ENCODE peak calls at places on chromosomes 7 and 10, in nine cellular contexts. E is A549, F is body of pancreas, A is esophagus squamous epithelium, Y is prostate gland, C is adrenal gland, D is H1, J is breast epithelium, K is transverse colon. O is an unnamed sample.

GRCh38 chr7:7099584-7100014 is 82.7 kb upstream of the C1GALT1 start:
- DNase-seq in E (peak), K (peak), F (peak), J (peak), A (no peak), D (peak), C (peak), Y (peak), O (peak)

GRCh38 chr10:81570878-81571794 is 303.9 kb upstream of the NRG3 start:
- DNase-seq in E (no peak), C (no peak), F (no peak), J (no peak), Y (no peak), K (no peak), D (no peak), A (no peak), O (no peak)

GRCh38 chr7:33906697-33907096 is 1.4 kb downstream of the BMPER start:
- DNase-seq in A (no peak), E (no peak), J (no peak), F (no peak), D (no peak), C (no peak), Y (no peak), K (no peak), O (no peak)

GRCh38 chr10:125850766-125851731 is 27.7 kb downstream of the BCCIP start:
- DNase-seq in E (no peak), Y (no peak), C (no peak), F (no peak), A (no peak), D (no peak), K (no peak), J (no peak), O (no peak)

GRCh38 chr7:21580073-21580521 is 37.3 kb downstream of the DNAH11 start:
- DNase-seq in A (no peak), J (no peak), K (no peak), Y (peak), F (peak), D (no peak), E (no peak), C (no peak), O (no peak)

GRCh38 chr7:123929620-123930019 is 4.6 kb downstream of the SPAM1 start:
- DNase-seq in J (no peak), F (no peak), A (no peak), D (no peak), Y (no peak), C (no peak), K (no peak), E (no peak), O (no peak)

GRCh38 chr7:81499262-81500116 is 270.4 kb downstream of the HGF start:
- DNase-seq in E (peak), Y (peak), K (no peak), F (peak), A (no peak), J (no peak), D (no peak), C (peak), O (peak)

GRCh38 chr7:55570218-55570873 is 2.0 kb downstream of the VOPP1 start:
- DNase-seq in D (no peak), A (no peak), C (no peak), F (no peak), J (no peak), E (no peak), Y (no peak), K (no peak), O (no peak)

GRCh38 chr10:18216482-18216881 is 76.3 kb downstream of the CACNB2 start:
- DNase-seq in C (no peak), E (no peak), F (no peak), D (no peak), A (no peak), K (no peak), J (no peak), Y (no peak), O (no peak)

GRCh38 chr7:23523486-23524075 is 8.2 kb downstream of the TRA2A start:
- DNase-seq in F (no peak), A (no peak), D (no peak), Y (no peak), K (no peak), E (no peak), C (no peak), J (no peak), O (no peak)

GRCh38 chr7:35565927-35566326 is 129.0 kb downstream of the HERPUD2 start:
- DNase-seq in A (no peak), C (no peak), F (no peak), Y (no peak), D (no peak), J (no peak), E (no peak), K (no peak), O (no peak)

GRCh38 chr10:2456834-2457233 is 610.5 kb upstream of the PFKP start:
- DNase-seq in F (no peak), D (peak), C (no peak), J (no peak), K (no peak), A (no peak), E (no peak), Y (no peak), O (no peak)

GRCh38 chr10:25436431-25436830 is 261.6 kb downstream of the GPR158 start:
- DNase-seq in J (no peak), A (no peak), F (no peak), K (no peak), E (no peak), D (no peak), Y (no peak), C (no peak), O (no peak)

GRCh38 chr10:359093-359492 is 223.8 kb downstream of the ZMYND11 start:
- DNase-seq in C (no peak), A (no peak), K (no peak), D (no peak), F (no peak), E (no peak), J (no peak), Y (no peak), O (no peak)

GRCh38 chr10:110529596-110530011 is 31.9 kb downstream of the DUSP5 start:
- DNase-seq in E (no peak), Y (no peak), F (no peak), C (no peak), A (no peak), K (no peak), D (no peak), J (no peak), O (peak)

GRCh38 chr7:43112941-43113621 is 634 bp downstream of the HECW1 start:
- DNase-seq in C (peak), A (no peak), Y (peak), F (no peak), J (no peak), E (peak), D (peak), K (no peak), O (peak)

GRCh38 chr7:157499121-157499834 is 162.5 kb downstream of the DNAJB6 start:
- DNase-seq in F (peak), J (peak), Y (no peak), E (no peak), C (no peak), K (no peak), A (no peak), D (peak), O (no peak)

GRCh38 chr10:114575417-114576131 is 82.5 kb downstream of the ABLIM1 start:
- DNase-seq in K (no peak), D (no peak), J (peak), Y (peak), F (no peak), A (no peak), E (no peak), C (no peak), O (peak)

GRCh38 chr7:28806841-28807240 is 151.3 kb downstream of the TRIL start:
- DNase-seq in Y (no peak), F (no peak), A (no peak), D (no peak), C (no peak), J (no peak), K (no peak), E (no peak), O (no peak)

DNA sequence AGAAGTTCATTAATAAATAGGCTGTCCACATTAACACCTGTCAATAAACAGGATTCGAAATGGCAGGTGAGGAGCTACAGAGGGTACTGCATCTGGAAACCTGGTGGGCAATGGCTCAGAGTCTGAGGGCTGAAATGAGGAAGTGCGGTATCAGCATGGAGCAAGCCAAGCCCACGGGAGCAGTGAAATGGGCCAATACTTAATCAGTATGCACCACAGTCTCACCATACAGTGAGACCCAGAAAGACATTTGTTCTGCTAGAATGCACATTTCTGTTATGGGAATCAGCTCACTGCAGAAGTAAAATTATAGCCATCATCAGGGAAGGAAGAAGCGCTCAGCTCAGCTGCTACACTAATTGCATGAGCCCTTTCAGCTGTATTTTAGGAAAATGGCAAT is 44.0 kb upstream of the PIK3AP1 start:
- DNase-seq in E (no peak), Y (no peak), D (no peak), F (no peak), J (no peak), K (no peak), C (no peak), A (no peak), O (no peak)
- H3K27ac ChIP-seq in E (no peak), Y (no peak), D (no peak), F (no peak), J (no peak), K (no peak), C (no peak), A (no peak), O (no peak)

GRCh38 chr7:73725703-73726466 is 6.4 kb upstream of the STX1A start:
- DNase-seq in Y (peak), J (peak), A (no peak), K (peak), E (no peak), C (peak), D (peak), F (peak), O (peak)
- TF ChIP-seq POLR2A in Y (no peak), J (no peak), A (no peak), K (no peak), E (no peak), C (no peak), D (no peak), F (no peak), O (no peak)

DNA sequence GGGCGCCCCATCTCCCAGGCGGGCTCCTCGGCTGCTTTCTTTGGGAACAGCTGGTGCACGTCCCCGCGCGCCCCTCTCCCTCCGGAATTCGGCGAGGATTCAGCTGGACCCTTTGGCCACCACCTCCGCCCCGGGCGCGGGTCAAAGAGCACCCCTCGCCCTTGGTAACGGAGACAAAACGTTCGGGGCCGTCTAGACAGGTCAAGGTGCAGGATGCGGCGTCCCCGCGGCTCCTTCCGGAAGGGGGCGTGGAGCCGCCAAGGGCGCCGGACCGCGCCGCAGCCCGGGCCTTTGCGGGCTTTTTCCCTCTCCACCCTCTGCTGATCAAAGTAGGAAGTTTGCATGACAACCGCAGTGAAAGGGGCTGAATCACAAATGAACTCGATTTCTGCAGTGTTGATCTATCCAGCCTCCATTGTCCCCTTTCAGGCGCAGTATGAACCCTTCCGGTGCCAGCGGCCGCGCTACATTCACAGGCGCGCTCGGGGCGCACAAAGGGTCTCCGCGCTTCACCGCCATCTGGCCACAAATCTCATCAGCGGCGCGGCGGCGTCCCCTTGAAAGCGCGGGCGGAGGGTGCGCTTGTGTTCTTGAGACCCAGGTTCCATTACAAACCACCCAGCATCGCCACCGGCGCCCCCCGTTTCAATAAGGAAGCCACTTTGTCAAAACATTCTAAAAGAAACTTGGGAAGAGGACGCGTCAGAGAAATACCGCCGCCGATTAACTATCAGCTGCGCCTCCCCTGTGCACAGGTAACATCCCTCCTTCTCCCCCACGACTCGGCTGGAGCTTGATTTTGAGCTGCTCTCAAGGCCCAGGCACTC is 36.4 kb downstream of the CNPY1 start:
- DNase-seq in J (no peak), A (no peak), D (peak), E (no peak), K (no peak), Y (no peak), C (no peak), F (no peak), O (no peak)
- H3K4me3 ChIP-seq in J (no peak), A (no peak), D (peak), E (no peak), K (no peak), Y (no peak), C (no peak), F (peak), O (no peak)

GRCh38 chr7:17463511-17464085 is 165.1 kb downstream of the AHR start:
- DNase-seq in J (no peak), K (no peak), E (no peak), D (no peak), F (no peak), Y (no peak), A (no peak), C (no peak), O (no peak)
- H3K27ac ChIP-seq in J (no peak), K (no peak), E (no peak), D (no peak), F (no peak), Y (no peak), A (no peak), C (no peak), O (no peak)

DNA sequence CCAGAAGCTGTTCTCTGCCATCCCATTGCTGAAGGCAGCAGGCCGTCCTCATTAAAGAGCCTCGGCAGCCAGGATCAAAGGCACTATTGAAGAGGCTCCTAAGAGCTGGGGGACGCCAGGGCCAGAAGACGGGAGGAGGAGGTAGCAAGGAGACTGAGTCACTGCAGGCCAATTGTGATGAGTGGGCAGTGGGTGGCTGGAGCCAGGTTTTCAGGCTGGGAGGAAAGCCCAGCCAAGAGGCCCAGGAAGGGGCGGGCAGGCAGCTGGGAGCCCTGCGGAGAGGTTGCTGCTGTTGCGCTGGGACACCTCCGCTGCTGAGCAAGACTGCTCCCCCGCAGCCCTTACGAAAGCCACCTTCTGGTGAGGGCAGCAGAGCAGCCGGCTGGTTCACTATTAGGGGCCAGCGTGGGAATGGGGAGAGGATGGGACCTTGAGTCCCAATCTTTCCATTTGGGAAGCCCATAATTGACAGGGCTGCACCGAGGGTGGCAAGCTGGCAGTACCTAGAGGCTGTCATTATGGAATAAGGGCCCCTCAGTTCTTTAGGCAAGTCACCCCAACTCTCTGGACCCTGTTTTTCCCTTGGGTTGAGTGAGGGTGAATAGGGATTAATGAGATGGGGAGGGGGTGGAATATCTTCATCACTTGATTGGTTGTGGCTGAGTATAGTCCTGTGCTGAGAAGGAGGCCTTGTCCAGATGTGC is 48.4 kb downstream of the UNC5B start:
- DNase-seq in K (no peak), Y (no peak), A (no peak), J (peak), F (no peak), E (no peak), D (no peak), C (no peak), O (peak)
- TF ChIP-seq POLR2A in K (no peak), Y (no peak), A (no peak), J (no peak), F (no peak), E (no peak), D (no peak), C (no peak), O (no peak)

GRCh38 chr7:151380199-151381082 is 29.4 kb downstream of the WDR86 start:
- DNase-seq in A (no peak), Y (no peak), F (no peak), K (no peak), D (no peak), C (no peak), E (no peak), J (no peak), O (no peak)

GRCh38 chr7:151383638-151384351 is 26.0 kb downstream of the WDR86 start:
- DNase-seq in K (no peak), A (no peak), J (peak), D (no peak), Y (no peak), E (no peak), F (no peak), C (no peak), O (no peak)

GRCh38 chr7:151381333-151382078 is 28.3 kb downstream of the WDR86 start:
- DNase-seq in C (no peak), D (peak), K (peak), Y (no peak), F (no peak), A (no peak), E (no peak), J (no peak), O (no peak)

GRCh38 chr7:151381083-151381332 is 28.8 kb downstream of the WDR86 start:
- DNase-seq in J (no peak), D (peak), C (no peak), K (no peak), Y (no peak), A (no peak), F (no peak), E (no peak), O (no peak)

DNA sequence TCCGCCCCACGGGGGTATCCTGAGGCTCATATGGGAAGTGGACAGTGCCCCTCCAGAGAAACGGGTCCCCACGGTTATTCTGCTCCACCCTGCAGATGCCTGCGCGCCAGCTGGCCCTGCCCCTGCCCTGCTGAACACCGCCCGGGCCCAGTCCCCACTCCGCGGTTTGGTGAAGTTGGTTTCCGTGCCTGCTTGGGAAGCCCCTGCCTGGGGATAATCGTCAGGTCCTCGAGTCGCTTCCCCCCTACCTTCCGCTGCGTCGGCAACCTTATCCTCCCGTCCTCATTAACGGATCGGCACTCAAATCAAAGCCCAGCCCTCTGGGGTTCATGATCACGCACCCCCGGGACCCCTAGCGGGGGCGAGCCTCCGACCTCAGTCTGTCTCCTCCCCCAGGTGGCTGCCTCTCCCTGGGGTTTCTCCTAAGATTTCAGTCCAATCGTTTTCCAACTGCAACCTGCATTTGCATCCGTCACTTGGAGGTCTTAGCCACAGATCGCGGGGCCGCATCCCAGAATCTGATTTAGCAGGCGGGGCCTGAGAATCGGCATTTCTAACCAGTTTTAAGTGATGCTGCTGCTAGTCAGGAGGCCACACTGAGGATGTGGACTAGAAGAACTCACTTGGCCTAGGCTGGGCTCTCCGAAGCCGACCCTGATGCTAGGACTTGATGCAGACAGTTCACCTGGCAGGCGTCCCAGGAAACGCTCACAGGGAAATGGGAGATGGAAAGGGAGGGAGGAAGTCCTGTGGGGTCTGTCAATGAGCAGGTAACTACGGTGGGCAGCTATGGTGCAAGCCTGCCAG is 27.6 kb downstream of the WDR86 start:
- DNase-seq in J (no peak), E (no peak), K (no peak), C (no peak), Y (no peak), D (peak), A (no peak), F (no peak), O (no peak)
- H3K4me3 ChIP-seq in J (peak), E (peak), K (peak), C (no peak), Y (peak), D (peak), A (peak), F (no peak), O (no peak)

GRCh38 chr7:47536705-47537611 is 45.0 kb downstream of the TNS3 start:
- DNase-seq in E (no peak), D (no peak), Y (peak), F (peak), A (no peak), J (peak), K (peak), C (peak), O (peak)
- H3K27ac ChIP-seq in E (peak), D (no peak), Y (no peak), F (no peak), A (no peak), J (no peak), K (no peak), C (peak), O (no peak)

DNA sequence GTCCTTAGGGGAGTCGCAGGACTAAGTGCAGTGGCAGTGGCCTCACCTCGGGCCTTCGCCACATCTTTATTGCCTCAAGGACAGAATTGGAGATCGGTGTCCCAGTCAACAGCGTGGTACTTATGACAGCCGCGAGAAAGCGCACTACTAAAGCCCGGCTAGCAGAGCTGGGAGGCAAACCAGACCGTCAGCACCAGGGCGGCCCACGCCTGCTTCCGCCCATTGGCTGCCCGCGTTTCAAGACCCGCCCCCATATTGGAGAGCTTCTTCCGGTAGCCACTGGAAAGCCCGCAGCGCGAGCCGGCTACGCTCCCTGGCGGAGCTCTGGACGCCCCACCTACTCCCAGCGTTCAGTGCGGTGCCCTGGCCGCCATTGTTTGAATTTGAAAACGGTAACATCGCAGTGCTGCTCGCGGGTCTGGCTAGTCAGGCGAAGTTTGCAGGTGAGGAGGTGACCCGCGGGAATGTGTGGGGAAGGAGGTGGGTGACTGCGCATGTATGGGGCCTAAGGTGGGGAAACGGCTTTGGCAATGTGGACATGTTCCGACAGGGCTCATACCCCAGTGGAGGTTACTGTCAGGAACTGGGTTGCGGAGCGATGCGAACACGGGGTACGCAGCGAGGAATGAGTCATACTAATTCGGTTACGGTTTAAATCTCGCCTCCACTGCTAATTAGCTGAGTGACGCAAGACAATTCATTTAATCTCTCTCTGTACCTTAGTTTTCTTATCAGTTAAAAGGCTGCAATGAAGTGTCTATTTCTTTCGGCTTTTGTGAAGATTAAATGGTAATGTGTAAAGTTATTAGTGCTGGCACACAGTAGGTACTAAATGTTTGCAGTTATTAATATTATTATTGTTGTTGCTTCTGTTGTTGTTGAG is at the start of gene KIF20B:
- DNase-seq in Y (peak), E (peak), J (peak), A (peak), C (peak), F (peak), D (peak), K (peak), O (peak)
- TF ChIP-seq POLR2A in Y (peak), E (peak), J (no peak), A (peak), C (peak), F (peak), D (peak), K (peak), O (no peak)